ENCODE peak calls at places on chromosomes 11 and 22, in ten cellular contexts. N, L, R, X, A, J, B, M, S and Q are unnamed samples.
A peak's percentile ranks its signal among the peaks of the same experiment; 100 is the strongest.

GRCh38 chr11:57940044-57940781 is 83.5 kb upstream of the OR9Q1 start:
- DNase-seq in J (no peak), N (no peak), S (no peak), X (no peak), B (no peak), L (no peak), M (no peak), R (no peak), A (no peak), Q (no peak)

GRCh38 chr22:44523981-44524759 is 26.1 kb upstream of the RTL6 start:
- DNase-seq in X (no peak), N (no peak), R (peak; percentile 97), A (peak; percentile 96), J (no peak), S (peak; percentile 60), L (peak; percentile 98), M (peak; percentile 61), B (no peak), Q (peak; percentile 55)

GRCh38 chr11:133895551-133895950 is 50.2 kb upstream of the SPATA19 start:
- DNase-seq in A (no peak), B (no peak), M (no peak), J (no peak), N (no peak), S (peak; percentile 26), R (no peak), X (no peak), L (no peak), Q (no peak)

GRCh38 chr11:114085965-114086364 is 26.5 kb downstream of the ZBTB16 start:
- DNase-seq in M (no peak), J (no peak), N (peak; percentile 79), S (peak; percentile 84), L (no peak), R (no peak), A (no peak), B (no peak), X (no peak), Q (no peak)

GRCh38 chr11:12900496-12900895 is 108.6 kb upstream of the RASSF10 start:
- DNase-seq in A (peak; percentile 55), J (no peak), B (no peak), N (no peak), X (no peak), R (peak; percentile 93), S (no peak), M (peak; percentile 88), L (peak; percentile 92), Q (no peak)

GRCh38 chr22:36470162-36470993 is 11.1 kb downstream of the TXN2 start:
- DNase-seq in R (peak; percentile 90), M (peak; percentile 90), L (peak; percentile 92), S (peak; percentile 95), J (peak; percentile 89), N (peak; percentile 89), X (peak; percentile 91), B (no peak), A (peak; percentile 83), Q (peak; percentile 90)

GRCh38 chr11:86346513-86346912 is 28.2 kb upstream of the CCDC81 start:
- DNase-seq in X (peak; percentile 20), S (no peak), R (no peak), A (no peak), B (no peak), L (no peak), M (no peak), N (no peak), J (no peak), Q (no peak)

GRCh38 chr11:102186836-102187235 is 76.6 kb downstream of the YAP1 start:
- DNase-seq in J (no peak), X (no peak), R (peak; percentile 25), B (no peak), M (peak; percentile 62), L (peak; percentile 34), A (no peak), S (no peak), N (no peak), Q (no peak)

GRCh38 chr11:68021167-68021787 is 9.2 kb upstream of the NDUFS8 start:
- DNase-seq in R (no peak), M (no peak), L (no peak), N (no peak), J (no peak), X (no peak), B (no peak), A (no peak), S (no peak), Q (no peak)

GRCh38 chr11:11534981-11535380 is 86.8 kb downstream of the GALNT18 start:
- DNase-seq in A (peak; percentile 8), R (peak; percentile 10), L (peak; percentile 14), N (no peak), S (no peak), X (no peak), J (no peak), B (no peak), M (no peak), Q (no peak)

GRCh38 chr11:94546886-94547285 is 3.2 kb downstream of the FUT4 start:
- DNase-seq in B (no peak), N (no peak), L (no peak), R (no peak), A (no peak), S (no peak), M (no peak), J (no peak), X (peak; percentile 70), Q (no peak)
- TF ChIP-seq CTCF in B (no peak), N (no peak), L (no peak), R (no peak), A (no peak), S (no peak), M (no peak), J (no peak), X (no peak), Q (no peak)

GRCh38 chr11:62013266-62014157 is 46.1 kb upstream of the FTH1 start:
- DNase-seq in X (no peak), R (peak; percentile 63), L (peak; percentile 32), N (no peak), S (peak; percentile 62), M (no peak), B (no peak), J (no peak), A (no peak), Q (no peak)

GRCh38 chr11:62008177-62008576 is 40.7 kb upstream of the FTH1 start:
- DNase-seq in A (no peak), B (no peak), X (no peak), M (no peak), S (no peak), R (no peak), N (no peak), L (no peak), J (peak; percentile 46), Q (no peak)

GRCh38 chr11:62011881-62012280 is 44.4 kb upstream of the FTH1 start:
- DNase-seq in S (peak; percentile 80), M (no peak), B (no peak), N (no peak), J (no peak), A (no peak), L (no peak), X (no peak), R (no peak), Q (no peak)

GRCh38 chr11:62012451-62013265 is 45.2 kb upstream of the FTH1 start:
- DNase-seq in J (no peak), B (no peak), X (no peak), R (peak; percentile 40), L (peak; percentile 50), S (peak; percentile 76), N (no peak), M (no peak), A (no peak), Q (peak; percentile 70)

DNA sequence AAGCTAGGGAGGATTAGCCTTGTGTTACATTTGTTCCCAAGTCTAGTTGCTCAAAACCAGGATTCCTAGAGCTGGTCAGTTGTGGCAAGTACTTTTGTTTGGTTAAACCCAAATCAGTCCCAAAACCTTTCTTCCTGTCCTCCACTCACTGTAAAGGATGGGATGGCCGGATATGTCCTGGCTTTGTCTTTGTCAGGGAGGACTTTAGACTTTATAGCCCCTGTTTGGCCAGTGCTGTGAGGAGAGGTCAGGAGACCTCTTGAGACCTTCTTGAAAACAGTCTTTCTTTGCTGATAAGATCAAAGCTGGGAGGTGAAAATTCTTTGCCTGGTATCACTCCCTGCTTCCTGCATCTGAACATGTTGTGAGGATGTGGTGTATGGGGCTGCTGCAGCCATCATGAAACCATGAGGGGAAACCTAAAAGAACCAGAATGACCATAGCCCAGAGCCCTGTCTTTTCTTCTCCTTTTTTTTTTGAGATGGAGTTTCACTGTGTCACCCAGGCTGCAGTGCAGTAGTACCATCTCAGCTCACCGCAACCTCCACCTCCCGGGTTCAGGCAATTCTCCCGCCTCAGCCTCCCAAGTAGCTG is 43.6 kb upstream of the FTH1 start:
- DNase-seq in S (peak; percentile 54), J (peak; percentile 37), R (no peak), X (peak; percentile 23), N (no peak), A (no peak), M (no peak), B (no peak), L (no peak), Q (no peak)
- TF ChIP-seq CTCF in S (no peak), J (no peak), R (no peak), X (no peak), N (no peak), A (no peak), M (no peak), B (no peak), L (no peak), Q (no peak)

GRCh38 chr22:32130464-32130863 is 28.6 kb downstream of the C22orf42 start:
- DNase-seq in R (no peak), M (no peak), A (no peak), B (no peak), N (no peak), S (no peak), X (no peak), J (no peak), L (no peak), Q (no peak)

GRCh38 chr22:32132783-32133182 is 26.3 kb downstream of the C22orf42 start:
- DNase-seq in X (no peak), B (no peak), L (no peak), A (no peak), N (no peak), J (no peak), M (no peak), R (no peak), S (no peak), Q (no peak)

GRCh38 chr22:32123657-32124056 is 35.4 kb downstream of the C22orf42 start:
- DNase-seq in R (no peak), L (no peak), A (no peak), N (no peak), S (no peak), M (no peak), B (no peak), J (no peak), X (no peak), Q (no peak)

GRCh38 chr22:32132126-32132525 is 27.0 kb downstream of the C22orf42 start:
- DNase-seq in L (no peak), S (no peak), J (no peak), B (no peak), A (no peak), N (no peak), R (no peak), X (no peak), M (no peak), Q (no peak)

GRCh38 chr22:32127904-32128303 is 31.2 kb downstream of the C22orf42 start:
- DNase-seq in B (no peak), A (no peak), R (no peak), J (no peak), X (no peak), S (no peak), M (no peak), L (no peak), N (no peak), Q (no peak)
- TF ChIP-seq CTCF in B (no peak), A (no peak), R (no peak), J (no peak), X (peak; percentile 8), S (no peak), M (no peak), L (no peak), N (no peak), Q (no peak)

GRCh38 chr11:64009234-64009633 is 23.0 kb downstream of the OTUB1 start:
- DNase-seq in A (no peak), X (no peak), S (no peak), M (no peak), N (no peak), L (no peak), R (no peak), B (no peak), J (no peak), Q (no peak)
- TF ChIP-seq CTCF in A (no peak), X (no peak), S (no peak), M (no peak), N (no peak), L (no peak), R (no peak), B (no peak), J (no peak), Q (no peak)